ENCODE peak calls at places on chromosomes 13 and 19, in six cellular contexts. P, D, S, F, N and K are unnamed samples.

GRCh38 chr19:55146648-55147218 is 2.3 kb downstream of the TNNT1 start:
- DNase-seq in S (peak), N (peak), D (peak), P (no peak), F (peak), K (no peak)

GRCh38 chr13:35917942-35918645 is 213.1 kb downstream of the DCLK1 start:
- DNase-seq in P (no peak), F (no peak), S (peak), D (no peak), N (no peak), K (peak)

GRCh38 chr13:74102691-74103090 is 31.5 kb downstream of the KLF12 start:
- DNase-seq in N (no peak), S (no peak), D (no peak), P (no peak), F (no peak), K (no peak)

GRCh38 chr13:114077938-114078335 is 54.5 kb downstream of the RASA3 start:
- DNase-seq in D (peak), N (no peak), P (no peak), S (peak), F (peak), K (peak)

GRCh38 chr19:42303101-42303464 is 659 bp upstream of the PAFAH1B3 start:
- DNase-seq in N (no peak), P (no peak), F (no peak), S (no peak), D (no peak), K (no peak)

GRCh38 chr13:41785402-41786142 is 175.3 kb downstream of the VWA8 start:
- DNase-seq in S (no peak), N (no peak), D (no peak), P (no peak), F (no peak), K (no peak)

GRCh38 chr19:5832527-5833216 is 6.8 kb downstream of the FUT6 start:
- DNase-seq in F (no peak), P (no peak), D (no peak), S (no peak), N (no peak), K (no peak)

GRCh38 chr13:111919826-111920225 is 147.1 kb upstream of the SOX1 start:
- DNase-seq in P (no peak), F (no peak), N (no peak), D (no peak), S (no peak), K (no peak)

GRCh38 chr13:50990540-50991506 is 81.2 kb downstream of the RNASEH2B start:
- DNase-seq in S (peak), P (no peak), D (peak), N (no peak), F (peak), K (peak)

GRCh38 chr19:3039641-3040077 is 10.6 kb upstream of the TLE2 start:
- DNase-seq in P (no peak), N (no peak), F (no peak), S (no peak), D (peak), K (no peak)

GRCh38 chr13:33126909-33127607 is 110.8 kb downstream of the KL start:
- DNase-seq in F (no peak), N (no peak), D (no peak), S (peak), P (no peak), K (peak)

GRCh38 chr19:3403489-3404323 is 37.3 kb downstream of the NFIC start:
- DNase-seq in N (no peak), F (peak), S (peak), P (peak), D (peak), K (peak)

GRCh38 chr19:11480081-11480926 is 542 bp downstream of the ELAVL3 start:
- DNase-seq in D (peak), P (no peak), N (no peak), F (no peak), S (no peak), K (no peak)
- TF ChIP-seq EZH2 in D (no peak), P (peak), N (no peak), F (peak), S (no peak), K (peak)

DNA sequence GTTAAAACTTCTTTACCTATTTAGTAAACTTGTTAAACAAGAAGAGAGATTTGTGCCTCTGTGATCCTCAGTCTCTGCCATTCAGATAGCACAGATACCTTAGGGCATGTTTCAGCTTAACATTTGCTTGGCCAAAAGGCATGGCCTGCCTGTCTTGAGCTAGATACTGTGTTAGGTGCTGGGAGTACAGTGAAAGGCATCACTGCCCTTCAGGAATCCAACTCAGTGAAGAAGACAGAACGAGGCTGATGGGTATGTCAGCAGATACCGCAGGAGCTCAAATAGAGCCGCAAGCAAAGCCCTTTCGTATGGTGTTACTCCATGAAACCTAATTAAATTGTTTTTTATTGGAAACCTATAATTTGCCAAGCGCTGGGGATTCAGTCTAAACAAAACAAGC is 12.9 kb downstream of the ZNF507 start:
- DNase-seq in N (no peak), D (no peak), P (no peak), F (no peak), S (no peak), K (no peak)
- H3K4me3 ChIP-seq in N (no peak), D (no peak), P (no peak), F (no peak), S (no peak), K (no peak)

GRCh38 chr13:53068841-53069520 is 40.4 kb downstream of the OLFM4 start:
- DNase-seq in F (no peak), N (no peak), D (peak), S (no peak), P (no peak), K (no peak)

GRCh38 chr13:53069800-53070199 is 41.2 kb downstream of the OLFM4 start:
- DNase-seq in S (no peak), P (no peak), F (no peak), N (no peak), D (no peak), K (no peak)

GRCh38 chr13:53060840-53061485 is 32.4 kb downstream of the OLFM4 start:
- DNase-seq in F (no peak), S (no peak), P (no peak), D (no peak), N (no peak), K (no peak)

GRCh38 chr13:53066411-53066810 is 37.8 kb downstream of the OLFM4 start:
- DNase-seq in D (no peak), P (no peak), N (no peak), S (no peak), F (no peak), K (no peak)

DNA sequence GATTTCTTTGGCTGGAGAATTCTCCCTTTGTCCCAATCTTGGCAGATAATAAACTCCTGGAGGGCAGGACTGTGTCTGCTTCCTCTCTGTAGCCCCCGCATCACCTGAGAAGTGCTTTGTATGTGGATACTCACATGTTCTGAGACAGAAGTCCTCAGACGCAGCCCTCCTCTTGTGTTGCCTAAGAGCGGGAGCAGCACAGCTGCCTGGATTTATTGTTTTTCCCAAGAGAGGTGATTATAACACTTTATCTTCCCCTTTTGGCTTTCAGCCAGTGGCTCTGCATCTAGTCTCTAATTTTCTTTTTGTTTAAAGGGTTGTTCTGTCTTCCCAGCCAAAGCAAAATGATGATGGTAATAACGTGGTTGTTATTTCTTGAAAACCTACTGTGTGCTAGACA is 36.1 kb downstream of the OLFM4 start:
- DNase-seq in N (no peak), D (no peak), S (no peak), P (no peak), F (peak), K (no peak)
- TF ChIP-seq EZH2 in N (no peak), D (no peak), S (no peak), P (no peak), F (no peak), K (no peak)

GRCh38 chr19:52464798-52465470 is 11.6 kb downstream of the ZNF578 start:
- DNase-seq in P (no peak), N (no peak), S (peak), F (peak), D (peak), K (no peak)
- H3K4me3 ChIP-seq in P (no peak), N (no peak), S (no peak), F (no peak), D (no peak), K (no peak)

GRCh38 chr13:52011690-52012511 is at the start of gene ALG11:
- DNase-seq in D (peak), F (peak), S (peak), N (peak), P (peak), K (peak)
- TF ChIP-seq EZH2 in D (no peak), F (no peak), S (no peak), N (no peak), P (no peak), K (no peak)

DNA sequence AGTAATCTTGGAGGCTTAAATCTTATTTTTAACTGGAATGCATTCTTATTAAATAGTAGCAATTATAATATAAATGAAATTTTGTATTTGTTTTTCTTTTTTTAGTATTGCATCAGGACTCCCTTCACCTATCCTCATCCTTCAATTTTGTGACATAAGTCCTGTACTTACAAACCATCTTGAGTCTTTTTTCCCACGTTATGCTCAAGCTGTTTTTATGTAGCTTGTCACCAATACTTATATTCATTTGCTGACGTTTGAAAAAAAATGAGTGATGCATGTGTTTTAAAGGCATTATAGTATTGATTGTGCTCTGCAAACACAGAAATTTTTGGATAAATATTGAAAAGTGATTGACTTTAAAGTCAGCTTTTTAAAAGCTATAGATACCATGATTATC is 888 bp downstream of the GPR18 start:
- DNase-seq in N (no peak), F (no peak), D (no peak), P (no peak), S (no peak), K (no peak)
- H3K4me3 ChIP-seq in N (no peak), F (no peak), D (no peak), P (no peak), S (no peak), K (no peak)

DNA sequence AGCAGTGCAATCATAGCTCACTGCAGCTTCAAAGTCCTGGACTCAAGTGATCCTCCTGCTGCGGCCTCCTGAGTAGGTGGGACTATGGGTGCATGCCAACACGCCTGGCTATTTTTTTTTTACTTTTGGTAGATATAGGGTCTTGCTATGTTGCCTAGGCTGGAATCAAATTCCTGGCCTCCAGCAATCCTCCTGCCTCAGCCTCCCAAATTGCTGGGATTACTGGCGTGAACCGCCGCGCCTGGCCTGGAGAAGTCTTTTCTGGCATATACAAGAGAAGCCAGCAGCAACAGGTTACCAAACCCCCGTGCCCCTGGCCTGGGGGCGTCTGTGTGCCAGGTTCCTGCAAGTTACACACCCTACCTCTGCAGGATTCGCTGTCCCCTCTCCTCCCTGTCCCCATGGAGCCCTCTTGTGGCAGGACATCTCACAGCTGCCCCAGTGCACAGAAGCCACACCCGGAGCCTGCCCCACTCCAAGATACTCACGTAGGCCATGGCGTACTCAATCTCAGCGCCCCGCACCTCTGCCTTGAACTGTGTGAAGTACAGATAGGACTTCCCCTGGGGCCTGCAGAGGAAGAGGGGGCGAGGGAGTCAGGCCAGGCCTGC is 9.9 kb downstream of the MYDGF start:
- DNase-seq in D (peak), N (peak), S (no peak), P (no peak), F (peak), K (no peak)
- TF ChIP-seq EZH2 in D (no peak), N (no peak), S (no peak), P (no peak), F (no peak), K (no peak)

DNA sequence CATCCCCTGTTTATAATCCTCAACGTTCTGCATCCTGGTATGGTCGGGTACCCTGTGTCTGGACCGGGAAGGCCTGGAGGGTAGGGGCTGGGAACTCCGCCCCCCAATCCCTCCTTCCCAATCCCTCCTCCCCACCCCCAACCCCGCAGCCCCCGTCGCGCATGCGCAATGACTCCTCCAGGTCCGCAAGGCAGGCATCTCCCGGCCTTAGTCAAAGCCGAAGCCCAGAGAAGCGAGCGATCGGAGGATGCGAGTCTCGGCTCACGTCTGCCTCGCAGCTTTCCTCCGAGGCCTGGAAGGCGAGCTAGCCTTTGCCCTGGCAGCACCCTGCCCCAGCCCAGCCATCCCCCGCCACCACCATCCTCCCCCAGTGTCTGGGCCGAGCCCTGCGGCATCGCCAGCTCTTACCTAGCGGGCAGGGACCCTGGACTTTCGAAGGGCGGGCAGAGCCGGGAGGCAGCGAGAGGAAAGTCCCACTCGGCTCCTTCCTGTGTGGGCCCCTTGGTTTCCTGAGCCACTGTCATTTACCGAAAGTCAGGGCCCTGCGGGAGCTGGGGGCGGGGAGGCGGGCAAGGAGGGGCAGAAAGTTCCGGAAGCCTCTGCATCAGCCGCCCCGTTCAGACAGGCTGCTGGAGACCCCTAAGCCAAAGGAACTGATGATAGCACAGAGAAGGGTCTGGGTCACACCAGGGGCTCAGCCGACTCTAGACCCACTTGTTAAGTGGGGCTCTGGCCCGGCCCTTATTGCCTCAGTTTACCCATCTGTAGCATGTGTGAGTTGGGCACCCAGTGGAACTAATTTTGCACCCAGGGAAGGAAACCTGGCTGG is at the start of gene JAK3:
- DNase-seq in D (peak), F (peak), S (peak), N (no peak), P (no peak), K (no peak)
- H3K4me3 ChIP-seq in D (peak), F (no peak), S (peak), N (no peak), P (no peak), K (peak)